ENCODE peak calls at places on chromosomes 6 and 20, in seven cellular contexts. One of them, this sample, is unnamed.

GRCh38 chr6:98832282-98833100 is 1.9 kb upstream of the POU3F2 start:
- DNase-seq in neuronal stem cell: peak
- DNase-seq in keratinocyte: peak
- DNase-seq in fibroblast of lung: peak
- DNase-seq in OCI-LY7: no peak
- DNase-seq in HCT116: no peak
- DNase-seq in mammary epithelial cell: peak
- DNase-seq in this sample: no peak

GRCh38 chr20:25076201-25076600 is 5.7 kb downstream of the VSX1 start:
- DNase-seq in neuronal stem cell: no peak
- DNase-seq in keratinocyte: no peak
- DNase-seq in fibroblast of lung: peak
- DNase-seq in OCI-LY7: no peak
- DNase-seq in HCT116: peak
- DNase-seq in mammary epithelial cell: no peak
- DNase-seq in this sample: no peak

GRCh38 chr6:36973190-36973589 is 12.8 kb downstream of the MTCH1 start:
- DNase-seq in neuronal stem cell: no peak
- DNase-seq in keratinocyte: no peak
- DNase-seq in fibroblast of lung: no peak
- DNase-seq in OCI-LY7: no peak
- DNase-seq in HCT116: no peak
- DNase-seq in mammary epithelial cell: no peak
- DNase-seq in this sample: no peak

GRCh38 chr20:54257090-54257816 is 49.4 kb downstream of the PFDN4 start:
- DNase-seq in neuronal stem cell: no peak
- DNase-seq in keratinocyte: peak
- DNase-seq in fibroblast of lung: peak
- DNase-seq in OCI-LY7: no peak
- DNase-seq in HCT116: peak
- DNase-seq in mammary epithelial cell: peak
- DNase-seq in this sample: no peak

GRCh38 chr20:24149175-24149574 is 160.6 kb upstream of the GGTLC1 start:
- DNase-seq in neuronal stem cell: no peak
- DNase-seq in keratinocyte: no peak
- DNase-seq in fibroblast of lung: no peak
- DNase-seq in OCI-LY7: no peak
- DNase-seq in HCT116: no peak
- DNase-seq in mammary epithelial cell: no peak
- DNase-seq in this sample: no peak

GRCh38 chr20:39913274-39913673 is 775.8 kb downstream of the MAFB start:
- DNase-seq in neuronal stem cell: no peak
- DNase-seq in keratinocyte: no peak
- DNase-seq in fibroblast of lung: peak
- DNase-seq in OCI-LY7: no peak
- DNase-seq in HCT116: no peak
- DNase-seq in mammary epithelial cell: peak
- DNase-seq in this sample: no peak

GRCh38 chr6:119182875-119183274 is 104.4 kb upstream of the FAM184A start:
- DNase-seq in neuronal stem cell: no peak
- DNase-seq in keratinocyte: no peak
- DNase-seq in fibroblast of lung: no peak
- DNase-seq in OCI-LY7: no peak
- DNase-seq in HCT116: no peak
- DNase-seq in mammary epithelial cell: no peak
- DNase-seq in this sample: no peak

GRCh38 chr20:5349448-5349847 is 32.7 kb upstream of the PROKR2 start:
- DNase-seq in neuronal stem cell: no peak
- DNase-seq in keratinocyte: no peak
- DNase-seq in fibroblast of lung: no peak
- DNase-seq in OCI-LY7: no peak
- DNase-seq in HCT116: no peak
- DNase-seq in mammary epithelial cell: peak
- DNase-seq in this sample: no peak

GRCh38 chr6:2546941-2547716 is 203.6 kb downstream of the MYLK4 start:
- DNase-seq in neuronal stem cell: no peak
- DNase-seq in keratinocyte: no peak
- DNase-seq in fibroblast of lung: no peak
- DNase-seq in OCI-LY7: no peak
- DNase-seq in HCT116: no peak
- DNase-seq in mammary epithelial cell: no peak
- DNase-seq in this sample: no peak

GRCh38 chr6:14934011-14934410 is 311.9 kb upstream of the JARID2 start:
- DNase-seq in neuronal stem cell: no peak
- DNase-seq in keratinocyte: no peak
- DNase-seq in fibroblast of lung: no peak
- DNase-seq in OCI-LY7: no peak
- DNase-seq in HCT116: no peak
- DNase-seq in mammary epithelial cell: no peak
- DNase-seq in this sample: no peak

GRCh38 chr20:341682-342081 is 5.2 kb upstream of the NRSN2 start:
- DNase-seq in neuronal stem cell: no peak
- DNase-seq in keratinocyte: peak
- DNase-seq in fibroblast of lung: peak
- DNase-seq in OCI-LY7: no peak
- DNase-seq in HCT116: peak
- DNase-seq in mammary epithelial cell: peak
- DNase-seq in this sample: no peak

GRCh38 chr6:107154131-107154906 is 39.0 kb upstream of the BEND3 start:
- DNase-seq in neuronal stem cell: peak
- DNase-seq in keratinocyte: no peak
- DNase-seq in fibroblast of lung: peak
- DNase-seq in OCI-LY7: no peak
- DNase-seq in HCT116: no peak
- DNase-seq in mammary epithelial cell: no peak
- DNase-seq in this sample: no peak

GRCh38 chr6:154298297-154298696 is 58.3 kb downstream of the IPCEF1 start:
- DNase-seq in neuronal stem cell: no peak
- DNase-seq in keratinocyte: no peak
- DNase-seq in fibroblast of lung: peak
- DNase-seq in OCI-LY7: no peak
- DNase-seq in HCT116: no peak
- DNase-seq in mammary epithelial cell: peak
- DNase-seq in this sample: peak

GRCh38 chr6:138601128-138601527 is 101.8 kb upstream of the NHSL1 start:
- DNase-seq in neuronal stem cell: no peak
- DNase-seq in keratinocyte: no peak
- DNase-seq in fibroblast of lung: peak
- DNase-seq in OCI-LY7: no peak
- DNase-seq in HCT116: no peak
- DNase-seq in mammary epithelial cell: peak
- DNase-seq in this sample: no peak

GRCh38 chr20:39117486-39117885 is 155.3 kb downstream of the DHX35 start:
- DNase-seq in neuronal stem cell: no peak
- DNase-seq in keratinocyte: peak
- DNase-seq in fibroblast of lung: peak
- DNase-seq in OCI-LY7: no peak
- DNase-seq in HCT116: peak
- DNase-seq in mammary epithelial cell: peak
- DNase-seq in this sample: no peak

GRCh38 chr20:32456869-32457421 is 98.8 kb downstream of the ASXL1 start:
- DNase-seq in neuronal stem cell: peak
- DNase-seq in keratinocyte: no peak
- DNase-seq in fibroblast of lung: peak
- DNase-seq in OCI-LY7: peak
- DNase-seq in HCT116: no peak
- DNase-seq in mammary epithelial cell: no peak
- DNase-seq in this sample: peak

GRCh38 chr20:43558412-43559146 is at the start of gene SGK2:
- DNase-seq in neuronal stem cell: no peak
- DNase-seq in keratinocyte: no peak
- DNase-seq in fibroblast of lung: peak
- DNase-seq in OCI-LY7: no peak
- DNase-seq in HCT116: no peak
- DNase-seq in mammary epithelial cell: no peak
- DNase-seq in this sample: no peak

GRCh38 chr6:155248021-155249001 is 15.5 kb upstream of the CLDN20 start:
- DNase-seq in neuronal stem cell: peak
- DNase-seq in keratinocyte: no peak
- DNase-seq in fibroblast of lung: peak
- DNase-seq in OCI-LY7: peak
- DNase-seq in HCT116: peak
- DNase-seq in mammary epithelial cell: peak
- DNase-seq in this sample: no peak

GRCh38 chr6:353642-354614 is 37.6 kb upstream of the IRF4 start:
- DNase-seq in neuronal stem cell: no peak
- DNase-seq in keratinocyte: no peak
- DNase-seq in fibroblast of lung: no peak
- DNase-seq in OCI-LY7: no peak
- DNase-seq in HCT116: no peak
- DNase-seq in mammary epithelial cell: no peak
- DNase-seq in this sample: no peak

GRCh38 chr6:168372871-168373270 is 53.3 kb upstream of the DACT2 start:
- DNase-seq in neuronal stem cell: no peak
- DNase-seq in keratinocyte: no peak
- DNase-seq in fibroblast of lung: no peak
- DNase-seq in OCI-LY7: no peak
- DNase-seq in HCT116: no peak
- DNase-seq in mammary epithelial cell: no peak
- DNase-seq in this sample: no peak

GRCh38 chr6:51314965-51315364 is 496.3 kb downstream of the TFAP2B start:
- DNase-seq in neuronal stem cell: no peak
- DNase-seq in keratinocyte: no peak
- DNase-seq in fibroblast of lung: no peak
- DNase-seq in OCI-LY7: no peak
- DNase-seq in HCT116: no peak
- DNase-seq in mammary epithelial cell: no peak
- DNase-seq in this sample: no peak

DNA sequence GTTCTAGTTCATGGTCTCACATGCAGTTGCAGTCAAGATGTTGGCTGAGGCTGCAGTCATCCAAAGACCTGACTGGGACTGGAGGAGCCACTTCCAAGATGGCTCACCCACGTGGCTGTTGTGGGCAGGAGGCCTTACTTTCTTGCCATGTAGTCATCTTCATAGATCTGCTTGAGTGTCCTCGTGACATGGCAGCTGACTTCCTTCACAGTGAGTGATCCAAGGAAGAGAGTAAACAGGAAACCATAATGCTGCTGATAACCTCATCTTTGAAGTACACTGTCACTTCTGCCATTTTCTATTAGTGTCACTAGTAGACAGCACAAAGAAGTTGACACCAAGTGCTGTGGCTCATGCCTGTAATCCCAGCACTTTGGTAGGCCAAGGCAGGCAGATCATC is 40.1 kb upstream of the AKIRIN2 start:
- DNase-seq in neuronal stem cell: no peak
- DNase-seq in keratinocyte: no peak
- DNase-seq in fibroblast of lung: no peak
- DNase-seq in OCI-LY7: peak
- DNase-seq in HCT116: no peak
- DNase-seq in mammary epithelial cell: no peak
- DNase-seq in this sample: no peak
- H2AFZ ChIP-seq in neuronal stem cell: no peak
- H2AFZ ChIP-seq in keratinocyte: no peak
- H2AFZ ChIP-seq in fibroblast of lung: peak
- H2AFZ ChIP-seq in OCI-LY7: peak
- H2AFZ ChIP-seq in HCT116: no peak
- H2AFZ ChIP-seq in mammary epithelial cell: no peak
- H2AFZ ChIP-seq in this sample: peak

DNA sequence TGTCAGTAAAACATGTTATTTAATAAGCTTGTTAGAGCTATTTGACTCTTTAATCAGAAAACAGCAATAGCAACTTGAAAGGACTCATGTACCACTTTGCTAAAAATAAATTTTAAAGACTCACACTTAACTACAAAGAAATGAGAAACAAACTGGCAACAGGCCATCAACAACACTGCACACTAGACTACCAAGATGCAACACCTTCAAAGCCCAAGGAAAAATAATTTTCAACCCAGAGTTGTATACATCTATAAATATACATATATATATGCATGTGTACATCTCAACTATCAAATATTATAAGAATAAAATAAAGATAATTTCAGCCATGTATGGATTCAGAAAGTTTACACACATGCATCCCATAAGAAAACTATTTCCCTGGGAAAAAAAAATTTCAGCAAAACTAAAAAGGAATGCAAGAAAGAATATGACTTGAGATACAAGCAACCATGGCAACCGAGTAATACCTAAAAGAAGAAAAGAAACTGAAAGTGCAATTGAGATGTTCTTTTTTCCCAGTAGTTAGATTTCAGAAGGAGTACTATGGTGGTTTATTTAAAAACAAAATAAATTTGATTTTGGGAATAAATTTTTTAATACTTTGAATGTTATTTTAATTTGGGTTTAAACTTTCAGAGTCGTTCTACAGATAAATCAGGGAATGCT is 303.8 kb downstream of the UBE3D start:
- DNase-seq in neuronal stem cell: no peak
- DNase-seq in keratinocyte: no peak
- DNase-seq in fibroblast of lung: peak
- DNase-seq in OCI-LY7: no peak
- DNase-seq in HCT116: no peak
- DNase-seq in mammary epithelial cell: no peak
- DNase-seq in this sample: peak
- H2AFZ ChIP-seq in neuronal stem cell: no peak
- H2AFZ ChIP-seq in keratinocyte: no peak
- H2AFZ ChIP-seq in fibroblast of lung: no peak
- H2AFZ ChIP-seq in OCI-LY7: no peak
- H2AFZ ChIP-seq in HCT116: peak
- H2AFZ ChIP-seq in mammary epithelial cell: no peak
- H2AFZ ChIP-seq in this sample: peak

DNA sequence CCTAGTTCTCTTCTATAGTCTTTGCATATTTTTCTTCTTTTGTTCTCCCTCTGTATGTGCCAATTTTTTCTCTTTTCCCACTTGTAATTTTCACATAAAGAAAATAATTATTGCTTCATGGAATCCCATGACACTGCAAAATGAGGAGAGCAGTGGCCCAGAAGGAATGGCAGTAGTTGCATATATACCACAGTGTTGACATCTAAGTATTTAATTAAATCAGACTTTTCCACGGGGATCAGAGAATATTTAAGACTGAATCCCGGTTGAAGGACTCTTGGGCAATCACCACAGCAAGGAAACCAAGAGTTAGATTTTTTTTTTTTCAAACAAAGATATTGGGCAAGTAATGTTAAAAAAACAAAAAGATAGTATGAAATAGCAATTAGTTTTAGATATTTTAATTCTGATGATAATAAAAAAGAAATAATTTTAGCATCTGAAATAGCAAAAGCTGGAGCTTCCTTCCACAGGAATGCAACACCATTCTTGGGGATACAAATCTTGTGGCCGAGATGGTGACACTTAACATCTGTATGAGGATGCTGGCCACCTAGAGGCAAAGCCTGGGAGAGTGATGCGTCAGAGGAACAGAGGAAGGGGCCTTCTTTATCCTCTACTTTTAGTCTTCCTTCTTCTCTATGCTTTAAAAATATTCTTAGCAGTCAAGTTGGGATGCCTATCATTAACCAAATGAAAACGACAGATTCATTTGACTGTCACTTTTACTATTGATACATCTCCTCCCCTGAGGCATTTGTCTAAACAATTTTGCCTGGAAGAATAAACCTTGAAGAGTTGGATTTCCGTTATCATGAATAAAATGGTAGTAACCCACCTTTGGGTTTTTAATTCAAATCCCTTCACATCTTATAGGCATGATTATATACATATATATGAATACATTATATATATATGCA is 356.2 kb downstream of the GJA1 start:
- DNase-seq in neuronal stem cell: no peak
- DNase-seq in keratinocyte: no peak
- DNase-seq in fibroblast of lung: no peak
- DNase-seq in OCI-LY7: no peak
- DNase-seq in HCT116: no peak
- DNase-seq in mammary epithelial cell: no peak
- DNase-seq in this sample: no peak
- H2AFZ ChIP-seq in neuronal stem cell: no peak
- H2AFZ ChIP-seq in keratinocyte: no peak
- H2AFZ ChIP-seq in fibroblast of lung: no peak
- H2AFZ ChIP-seq in OCI-LY7: no peak
- H2AFZ ChIP-seq in HCT116: no peak
- H2AFZ ChIP-seq in mammary epithelial cell: no peak
- H2AFZ ChIP-seq in this sample: no peak

GRCh38 chr6:93799226-93799625 is 379.9 kb upstream of the EPHA7 start:
- DNase-seq in neuronal stem cell: no peak
- DNase-seq in keratinocyte: no peak
- DNase-seq in fibroblast of lung: peak
- DNase-seq in OCI-LY7: no peak
- DNase-seq in HCT116: no peak
- DNase-seq in mammary epithelial cell: no peak
- DNase-seq in this sample: no peak
- H2AFZ ChIP-seq in neuronal stem cell: no peak
- H2AFZ ChIP-seq in keratinocyte: no peak
- H2AFZ ChIP-seq in fibroblast of lung: no peak
- H2AFZ ChIP-seq in OCI-LY7: no peak
- H2AFZ ChIP-seq in HCT116: no peak
- H2AFZ ChIP-seq in mammary epithelial cell: no peak
- H2AFZ ChIP-seq in this sample: no peak

This sample was measured in MM.1S.